ENCODE peak calls at places on chromosomes 5 and 9, in five cellular contexts. V is tibial nerve, O is stomach, L is SK-N-SH, P is HepG2. N is an unnamed sample.

GRCh38 chr5:116574682-116575634 is at the start of gene SEMA6A:
- DNase-seq in V (peak; percentile 65), O (peak; percentile 90), L (peak; percentile 90), P (peak; percentile 61), N (peak; percentile 55)

GRCh38 chr9:77304543-77304942 is 127.2 kb downstream of the VPS13A start:
- DNase-seq in V (no peak), O (no peak), L (no peak), P (no peak), N (no peak)

GRCh38 chr5:172733179-172733973 is 37.6 kb downstream of the DUSP1 start:
- DNase-seq in V (peak; percentile 78), O (peak; percentile 69), L (no peak), P (peak; percentile 51), N (no peak)

GRCh38 chr5:169300468-169301385 is at the start of gene SLIT3:
- DNase-seq in V (peak; percentile 35), O (peak; percentile 67), L (peak; percentile 90), P (no peak), N (peak; percentile 89)

GRCh38 chr9:83980395-83981125 is at the start of gene RMI1:
- DNase-seq in V (peak; percentile 100), O (peak; percentile 99), L (peak; percentile 95), P (peak; percentile 96), N (peak; percentile 99)

GRCh38 chr9:116156621-116157314 is 3.2 kb downstream of the PAPPA start:
- DNase-seq in V (no peak), O (peak; percentile 43), L (peak; percentile 44), P (no peak), N (peak; percentile 85)

GRCh38 chr5:76958976-76959767 is 6.3 kb downstream of the CRHBP start:
- DNase-seq in V (no peak), O (no peak), L (no peak), P (no peak), N (no peak)

GRCh38 chr5:14672508-14673394 is 8.2 kb downstream of the OTULIN start:
- DNase-seq in V (no peak), O (no peak), L (no peak), P (no peak), N (no peak)

GRCh38 chr9:113139225-113139829 is 11.5 kb upstream of the SLC31A2 start:
- DNase-seq in V (no peak), O (no peak), L (no peak), P (peak; percentile 97), N (no peak)

GRCh38 chr9:113624721-113625120 is 161.2 kb downstream of the RGS3 start:
- DNase-seq in V (no peak), O (no peak), L (peak; percentile 60), P (no peak), N (no peak)

GRCh38 chr9:2299156-2299842 is 284.2 kb downstream of the SMARCA2 start:
- DNase-seq in V (no peak), O (peak; percentile 63), L (no peak), P (no peak), N (no peak)

GRCh38 chr9:111621895-111622480 is 9.1 kb upstream of the DNAJC25 start:
- DNase-seq in V (no peak), O (peak; percentile 45), L (peak; percentile 64), P (peak; percentile 47), N (peak; percentile 61)

GRCh38 chr9:135550344-135550918 is 4.5 kb downstream of the OBP2A start:
- DNase-seq in V (no peak), O (no peak), L (no peak), P (no peak), N (no peak)

GRCh38 chr9:109086221-109086620 is 33.5 kb downstream of the TMEM245 start:
- DNase-seq in V (no peak), O (no peak), L (no peak), P (no peak), N (peak; percentile 27)

GRCh38 chr5:34624711-34625110 is 31.4 kb upstream of the RAI14 start:
- DNase-seq in V (no peak), O (no peak), L (no peak), P (no peak), N (no peak)

GRCh38 chr9:95268681-95269080 is 48.8 kb downstream of the FANCC start:
- DNase-seq in V (no peak), O (no peak), L (peak; percentile 77), P (peak; percentile 69), N (peak; percentile 63)

GRCh38 chr9:134740071-134740470 is 98.5 kb downstream of the COL5A1 start:
- DNase-seq in V (no peak), O (no peak), L (no peak), P (no peak), N (no peak)

GRCh38 chr5:448766-449090 is 5.8 kb downstream of the EXOC3 start:
- DNase-seq in V (no peak), O (no peak), L (no peak), P (no peak), N (no peak)

GRCh38 chr5:151298063-151298462 is 5.5 kb downstream of the SLC36A3 start:
- DNase-seq in V (no peak), O (no peak), L (peak; percentile 56), P (peak; percentile 68), N (peak; percentile 79)

GRCh38 chr9:33750307-33750838 is 45.0 kb upstream of the PRSS3 start:
- DNase-seq in V (no peak), O (peak; percentile 41), L (peak; percentile 85), P (no peak), N (peak; percentile 53)

DNA sequence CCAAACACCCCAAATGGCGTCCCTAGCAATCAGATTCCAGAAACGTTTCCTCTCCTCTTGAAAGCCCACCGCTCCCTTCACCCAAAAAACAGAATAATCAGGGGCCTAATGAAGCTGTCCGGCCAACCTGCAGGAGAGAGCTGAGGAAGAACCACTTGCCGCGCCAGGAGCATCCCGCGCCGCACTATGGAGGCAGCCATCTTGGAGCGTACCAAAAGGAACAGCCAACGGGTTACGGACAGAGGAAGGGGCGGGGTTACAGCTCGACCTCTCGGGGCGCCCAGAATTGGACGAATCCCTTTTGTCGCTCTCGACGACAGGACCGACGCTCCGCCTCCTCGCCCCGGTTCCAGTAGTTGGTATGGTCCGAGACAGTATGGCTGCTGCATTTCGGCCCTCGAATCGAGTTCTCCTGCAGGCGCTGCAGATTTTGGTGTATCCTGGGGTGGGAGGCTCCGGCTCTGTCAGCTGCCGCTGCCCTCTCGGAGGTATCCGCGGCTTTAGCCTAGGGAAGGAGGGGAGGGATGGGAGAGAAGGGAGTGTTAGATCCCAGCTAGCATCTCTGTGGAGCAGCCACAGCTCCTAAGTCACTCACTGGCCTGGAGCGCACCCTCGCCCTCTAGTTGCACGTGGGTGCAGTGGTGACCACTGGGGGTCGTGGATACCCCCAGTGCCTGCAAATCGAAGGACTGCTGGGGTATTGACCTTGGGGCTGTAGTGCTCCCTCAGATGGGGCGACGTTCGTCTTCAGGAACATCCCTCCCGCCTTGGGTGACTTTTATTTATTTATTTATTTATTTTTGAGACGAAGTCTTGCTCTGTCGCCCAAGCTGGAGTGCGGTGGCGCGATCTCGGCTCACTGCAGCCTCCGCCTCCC is at the start of the genes MRPS27 and PTCD2:
- DNase-seq in V (peak; percentile 89), O (peak; percentile 95), L (peak; percentile 97), P (peak; percentile 95), N (peak; percentile 98)
- TF ChIP-seq EP300 in V (peak; percentile 54), O (no peak), L (no peak), P (no peak), N (no peak)

GRCh38 chr5:90530736-90531487 is 1.5 kb upstream of the LYSMD3 start:
- DNase-seq in V (no peak), O (no peak), L (no peak), P (no peak), N (no peak)

GRCh38 chr5:90528704-90529233 is 615 bp downstream of the LYSMD3 start:
- DNase-seq in V (no peak), O (no peak), L (peak; percentile 10), P (no peak), N (no peak)

GRCh38 chr5:90529939-90530677 is 724 bp upstream of the LYSMD3 start:
- DNase-seq in V (peak; percentile 23), O (peak; percentile 57), L (peak; percentile 75), P (peak; percentile 67), N (peak; percentile 78)

GRCh38 chr5:90533794-90534193 is 4.4 kb upstream of the LYSMD3 start:
- DNase-seq in V (no peak), O (no peak), L (no peak), P (no peak), N (no peak)

GRCh38 chr5:90529234-90529938 is at the start of gene LYSMD3:
- DNase-seq in V (peak; percentile 93), O (peak; percentile 98), L (peak; percentile 99), P (peak; percentile 92), N (peak; percentile 97)
- TF ChIP-seq EP300 in V (peak; percentile 55), O (no peak), L (no peak), P (no peak), N (no peak)

DNA sequence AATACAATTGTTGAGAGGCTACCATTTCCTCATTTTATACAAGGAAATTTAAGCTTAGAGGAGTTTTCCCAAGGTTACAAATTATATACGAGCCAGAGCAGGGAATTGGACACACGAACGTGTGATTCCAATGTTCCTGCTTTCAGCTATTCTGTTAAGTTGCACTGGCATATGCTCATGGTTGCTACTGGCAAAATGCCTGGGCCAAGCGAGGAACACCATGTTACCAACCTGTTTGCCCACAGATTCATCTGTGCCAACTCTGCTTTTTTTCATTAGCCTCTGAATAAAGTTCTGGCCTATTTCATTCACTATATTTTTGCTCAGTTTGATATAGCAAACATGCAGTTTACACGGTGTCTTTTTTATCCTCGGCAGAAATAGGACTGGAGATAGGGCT is 5.1 kb upstream of the C5orf46 start:
- DNase-seq in V (no peak), O (peak; percentile 91), L (no peak), P (no peak), N (no peak)
- TF ChIP-seq EP300 in V (no peak), O (no peak), L (no peak), P (no peak), N (no peak)

GRCh38 chr5:159101689-159102088 is 2.0 kb upstream of the EBF1 start:
- DNase-seq in V (peak; percentile 12), O (no peak), L (no peak), P (no peak), N (no peak)
- TF ChIP-seq EP300 in V (no peak), O (no peak), L (no peak), P (no peak), N (no peak)

GRCh38 chr5:71932649-71933338 is 174.5 kb upstream of the MAP1B start:
- DNase-seq in V (peak; percentile 24), O (peak; percentile 59), L (no peak), P (peak; percentile 76), N (peak; percentile 93)
- TF ChIP-seq EP300 in V (no peak), O (no peak), L (no peak), P (peak; percentile 27), N (peak; percentile 53)